ENCODE peak calls at places on chromosomes 3 and 15, in ten cellular contexts. One of them, this sample, is unnamed.

GRCh38 chr15:39433351-39433750 is 147.5 kb upstream of the THBS1 start:
- DNase-seq in T-helper 1 cell: no peak
- DNase-seq in type B pancreatic cell: no peak
- DNase-seq in adipocyte: no peak
- DNase-seq in hippocampal formation: no peak
- DNase-seq in substantia nigra: no peak
- DNase-seq in HEK293T: no peak
- DNase-seq in GM04504: no peak
- DNase-seq in activated CD8-positive, alpha-beta memory T cell treated with anti-CD3 and anti-CD28 coated beads for 48 hours: no peak
- DNase-seq in NCI-H460: no peak
- DNase-seq in this sample: no peak

GRCh38 chr15:92375057-92375456 is 18.6 kb upstream of the ST8SIA2 start:
- DNase-seq in adipocyte: no peak
- DNase-seq in HEK293T: no peak
- DNase-seq in GM04504: no peak
- DNase-seq in T-helper 1 cell: no peak
- DNase-seq in hippocampal formation: no peak
- DNase-seq in type B pancreatic cell: no peak
- DNase-seq in activated CD8-positive, alpha-beta memory T cell treated with anti-CD3 and anti-CD28 coated beads for 48 hours: no peak
- DNase-seq in NCI-H460: no peak
- DNase-seq in substantia nigra: no peak
- DNase-seq in this sample: no peak

GRCh38 chr3:8621872-8622271 is 22.7 kb downstream of the SSUH2 start:
- DNase-seq in T-helper 1 cell: no peak
- DNase-seq in hippocampal formation: no peak
- DNase-seq in substantia nigra: no peak
- DNase-seq in type B pancreatic cell: no peak
- DNase-seq in HEK293T: no peak
- DNase-seq in adipocyte: peak; percentile 83
- DNase-seq in GM04504: peak; percentile 86
- DNase-seq in activated CD8-positive, alpha-beta memory T cell treated with anti-CD3 and anti-CD28 coated beads for 48 hours: no peak
- DNase-seq in NCI-H460: no peak
- DNase-seq in this sample: peak; percentile 94

GRCh38 chr3:111861396-111861795 is 2.3 kb downstream of the PHLDB2 start:
- DNase-seq in T-helper 1 cell: no peak
- DNase-seq in NCI-H460: no peak
- DNase-seq in activated CD8-positive, alpha-beta memory T cell treated with anti-CD3 and anti-CD28 coated beads for 48 hours: no peak
- DNase-seq in GM04504: no peak
- DNase-seq in hippocampal formation: no peak
- DNase-seq in HEK293T: no peak
- DNase-seq in type B pancreatic cell: no peak
- DNase-seq in adipocyte: peak; percentile 44
- DNase-seq in substantia nigra: no peak
- DNase-seq in this sample: peak; percentile 47

GRCh38 chr3:126552688-126553283 is 5.9 kb downstream of the C3orf22 start:
- DNase-seq in T-helper 1 cell: no peak
- DNase-seq in type B pancreatic cell: peak; percentile 65
- DNase-seq in hippocampal formation: no peak
- DNase-seq in adipocyte: no peak
- DNase-seq in NCI-H460: no peak
- DNase-seq in activated CD8-positive, alpha-beta memory T cell treated with anti-CD3 and anti-CD28 coated beads for 48 hours: no peak
- DNase-seq in HEK293T: no peak
- DNase-seq in GM04504: no peak
- DNase-seq in substantia nigra: no peak
- DNase-seq in this sample: no peak

GRCh38 chr3:172201990-172202318 is 162.6 kb downstream of the FNDC3B start:
- DNase-seq in T-helper 1 cell: no peak
- DNase-seq in hippocampal formation: no peak
- DNase-seq in NCI-H460: no peak
- DNase-seq in HEK293T: no peak
- DNase-seq in type B pancreatic cell: no peak
- DNase-seq in activated CD8-positive, alpha-beta memory T cell treated with anti-CD3 and anti-CD28 coated beads for 48 hours: no peak
- DNase-seq in GM04504: peak; percentile 48
- DNase-seq in substantia nigra: no peak
- DNase-seq in adipocyte: peak; percentile 79
- DNase-seq in this sample: peak; percentile 92

GRCh38 chr3:76065975-76066374 is 280.6 kb upstream of the ZNF717 start:
- DNase-seq in HEK293T: no peak
- DNase-seq in GM04504: no peak
- DNase-seq in substantia nigra: no peak
- DNase-seq in adipocyte: peak; percentile 42
- DNase-seq in activated CD8-positive, alpha-beta memory T cell treated with anti-CD3 and anti-CD28 coated beads for 48 hours: no peak
- DNase-seq in type B pancreatic cell: no peak
- DNase-seq in T-helper 1 cell: no peak
- DNase-seq in NCI-H460: no peak
- DNase-seq in hippocampal formation: no peak
- DNase-seq in this sample: peak; percentile 38

GRCh38 chr3:119098620-119099222 is 47.2 kb upstream of the TEX55 start:
- DNase-seq in hippocampal formation: peak; percentile 0
- DNase-seq in NCI-H460: peak; percentile 37
- DNase-seq in GM04504: peak; percentile 17
- DNase-seq in T-helper 1 cell: no peak
- DNase-seq in activated CD8-positive, alpha-beta memory T cell treated with anti-CD3 and anti-CD28 coated beads for 48 hours: no peak
- DNase-seq in substantia nigra: no peak
- DNase-seq in adipocyte: peak; percentile 80
- DNase-seq in type B pancreatic cell: no peak
- DNase-seq in HEK293T: peak; percentile 33
- DNase-seq in this sample: peak; percentile 51

GRCh38 chr3:71130516-71131384 is 452.8 kb downstream of the FOXP1 start:
- DNase-seq in hippocampal formation: peak; percentile 24
- DNase-seq in type B pancreatic cell: no peak
- DNase-seq in GM04504: peak; percentile 43
- DNase-seq in T-helper 1 cell: peak; percentile 53
- DNase-seq in adipocyte: peak; percentile 78
- DNase-seq in NCI-H460: no peak
- DNase-seq in substantia nigra: no peak
- DNase-seq in activated CD8-positive, alpha-beta memory T cell treated with anti-CD3 and anti-CD28 coated beads for 48 hours: no peak
- DNase-seq in HEK293T: peak; percentile 34
- DNase-seq in this sample: peak; percentile 90

GRCh38 chr3:172543884-172544283 is 20.7 kb upstream of the TNFSF10 start:
- DNase-seq in NCI-H460: no peak
- DNase-seq in GM04504: no peak
- DNase-seq in type B pancreatic cell: no peak
- DNase-seq in T-helper 1 cell: no peak
- DNase-seq in substantia nigra: no peak
- DNase-seq in activated CD8-positive, alpha-beta memory T cell treated with anti-CD3 and anti-CD28 coated beads for 48 hours: no peak
- DNase-seq in adipocyte: no peak
- DNase-seq in hippocampal formation: no peak
- DNase-seq in HEK293T: no peak
- DNase-seq in this sample: no peak

GRCh38 chr3:189324538-189325138 is 152.9 kb downstream of the TPRG1 start:
- DNase-seq in substantia nigra: no peak
- DNase-seq in activated CD8-positive, alpha-beta memory T cell treated with anti-CD3 and anti-CD28 coated beads for 48 hours: peak; percentile 13
- DNase-seq in adipocyte: peak; percentile 56
- DNase-seq in NCI-H460: peak; percentile 7
- DNase-seq in type B pancreatic cell: no peak
- DNase-seq in HEK293T: no peak
- DNase-seq in hippocampal formation: no peak
- DNase-seq in GM04504: peak; percentile 39
- DNase-seq in T-helper 1 cell: peak; percentile 72
- DNase-seq in this sample: peak; percentile 96

GRCh38 chr3:115977866-115978265 is 354.6 kb downstream of the GAP43 start:
- DNase-seq in NCI-H460: no peak
- DNase-seq in hippocampal formation: no peak
- DNase-seq in substantia nigra: no peak
- DNase-seq in adipocyte: no peak
- DNase-seq in T-helper 1 cell: no peak
- DNase-seq in HEK293T: no peak
- DNase-seq in GM04504: no peak
- DNase-seq in activated CD8-positive, alpha-beta memory T cell treated with anti-CD3 and anti-CD28 coated beads for 48 hours: no peak
- DNase-seq in type B pancreatic cell: no peak
- DNase-seq in this sample: no peak

GRCh38 chr3:149576071-149576564 is 81.7 kb downstream of the WWTR1 start:
- DNase-seq in NCI-H460: peak; percentile 96
- DNase-seq in type B pancreatic cell: no peak
- DNase-seq in hippocampal formation: no peak
- DNase-seq in GM04504: peak; percentile 91
- DNase-seq in substantia nigra: no peak
- DNase-seq in adipocyte: peak; percentile 91
- DNase-seq in T-helper 1 cell: no peak
- DNase-seq in activated CD8-positive, alpha-beta memory T cell treated with anti-CD3 and anti-CD28 coated beads for 48 hours: no peak
- DNase-seq in HEK293T: peak; percentile 11
- DNase-seq in this sample: peak; percentile 99

GRCh38 chr3:16478516-16478915 is 35.0 kb downstream of the RFTN1 start:
- DNase-seq in HEK293T: no peak
- DNase-seq in NCI-H460: no peak
- DNase-seq in type B pancreatic cell: no peak
- DNase-seq in adipocyte: peak; percentile 69
- DNase-seq in T-helper 1 cell: no peak
- DNase-seq in GM04504: peak; percentile 57
- DNase-seq in hippocampal formation: no peak
- DNase-seq in activated CD8-positive, alpha-beta memory T cell treated with anti-CD3 and anti-CD28 coated beads for 48 hours: no peak
- DNase-seq in substantia nigra: no peak
- DNase-seq in this sample: peak; percentile 89